ENCODE peak calls at places on chromosomes 3 and 15, in nine cellular contexts. E is NCI-H2029; T is HTR-8/SVneo; Q is type B pancreatic cell; C is astrocyte of the spinal cord; P is activated CD4-positive, alpha-beta T cell treated with anti-CD3 and anti-CD28 coated beads, Interleukin-2, amount 50 U/mL, for 1 hour; K is naive thymus-derived CD8-positive, alpha-beta T cell; M is T follicular helper cell; N is stimulated activated CD8-positive, alpha-beta memory T cell treated with anti-CD3 and anti-CD28 coated beads, Interleukin-15, amount 100 ng/mL, for 4 hours. G is an unnamed sample.

GRCh38 chr3:100602506-100603444 is 6.6 kb upstream of the ADGRG7 start:
- DNase-seq in C (peak), N (no peak), E (no peak), M (no peak), K (no peak), Q (no peak), T (no peak), P (no peak), G (no peak)

GRCh38 chr15:38670142-38671002 is 105.8 kb upstream of the RASGRP1 start:
- DNase-seq in E (no peak), Q (no peak), K (peak), N (peak), T (no peak), P (peak), M (peak), C (no peak), G (no peak)

GRCh38 chr3:146065573-146066006 is 95.4 kb downstream of the PLOD2 start:
- DNase-seq in N (no peak), Q (no peak), M (no peak), E (peak), P (no peak), C (peak), K (peak), T (no peak), G (no peak)

GRCh38 chr3:111311709-111312235 is 230.2 kb upstream of the CD96 start:
- DNase-seq in E (no peak), Q (no peak), P (no peak), C (peak), M (no peak), T (no peak), K (no peak), N (no peak), G (no peak)

GRCh38 chr3:117681619-117682018 is 972.0 kb downstream of the TUSC7 start:
- DNase-seq in T (no peak), P (no peak), E (no peak), M (no peak), N (no peak), Q (no peak), K (no peak), C (peak), G (no peak)

GRCh38 chr3:185959609-185960517 is 22.0 kb upstream of the TRA2B start:
- DNase-seq in P (no peak), Q (no peak), M (no peak), T (peak), E (no peak), N (no peak), K (no peak), C (peak), G (no peak)

GRCh38 chr15:41946970-41947369 is 25.4 kb downstream of the EHD4 start:
- DNase-seq in C (no peak), Q (no peak), P (no peak), M (no peak), T (no peak), K (no peak), N (no peak), E (no peak), G (peak)

GRCh38 chr3:77039606-77040553 is at the start of gene ROBO2:
- DNase-seq in M (no peak), E (no peak), C (peak), K (no peak), T (no peak), Q (peak), N (no peak), P (no peak), G (no peak)

GRCh38 chr15:22241451-22241850 is 161.1 kb downstream of the OR4M2 start:
- DNase-seq in P (no peak), K (no peak), N (no peak), C (no peak), E (no peak), T (no peak), M (no peak), Q (no peak), G (no peak)

GRCh38 chr3:197907196-197907595 is 42.8 kb upstream of the RPL35A start:
- DNase-seq in M (no peak), Q (no peak), K (no peak), C (no peak), P (no peak), E (no peak), N (no peak), T (no peak), G (no peak)

GRCh38 chr15:24645627-24646026 is 29.9 kb upstream of the NPAP1 start:
- DNase-seq in C (no peak), E (no peak), M (no peak), N (no peak), P (no peak), K (no peak), Q (no peak), T (no peak), G (no peak)

GRCh38 chr3:72938471-72939265 is 50.8 kb downstream of the GXYLT2 start:
- DNase-seq in N (no peak), T (peak), C (peak), K (peak), Q (no peak), M (peak), E (peak), P (no peak), G (no peak)

GRCh38 chr15:88655780-88656488 is 17.1 kb downstream of the ISG20 start:
- DNase-seq in K (no peak), T (no peak), M (no peak), Q (no peak), E (no peak), N (no peak), C (no peak), P (no peak), G (no peak)

GRCh38 chr3:15319575-15319974 is 12.8 kb downstream of the SH3BP5 start:
- DNase-seq in K (no peak), Q (no peak), C (peak), P (no peak), E (peak), T (no peak), N (no peak), M (no peak), G (peak)

GRCh38 chr3:171841620-171842000 is 1.5 kb upstream of the TMEM212 start:
- DNase-seq in P (no peak), C (peak), M (no peak), N (no peak), Q (no peak), E (no peak), T (no peak), K (no peak), G (no peak)

GRCh38 chr15:101175396-101175795 is 76.5 kb downstream of the CHSY1 start:
- DNase-seq in C (no peak), E (no peak), M (no peak), T (no peak), K (no peak), N (no peak), Q (no peak), P (no peak), G (no peak)

GRCh38 chr15:84033793-84034553 is 201.6 kb upstream of the GOLGA6L4 start:
- DNase-seq in T (no peak), E (no peak), N (no peak), K (no peak), P (no peak), M (no peak), C (no peak), Q (no peak), G (no peak)

GRCh38 chr15:66008920-66009572 is 139.8 kb downstream of the RAB11A start:
- DNase-seq in E (no peak), Q (no peak), T (peak), N (no peak), M (no peak), K (no peak), P (no peak), C (no peak), G (peak)

GRCh38 chr3:136903899-136904298 is 41.9 kb downstream of the NCK1 start:
- DNase-seq in E (no peak), C (no peak), Q (no peak), M (no peak), T (no peak), P (no peak), N (no peak), K (no peak), G (no peak)